ENCODE peak calls at places on chromosomes 11 and 22, in four cellular contexts. S is GM12878, P is endothelial cell of umbilical vein, N is K562. O is an unnamed sample.

GRCh38 chr11:75589933-75590332 is 27.9 kb downstream of the SERPINH1 start:
- DNase-seq in S (no peak), P (no peak), N (peak), O (no peak)

GRCh38 chr22:17359501-17359900 is 9.8 kb upstream of the CECR2 start:
- DNase-seq in S (no peak), P (no peak), N (peak), O (no peak)

GRCh38 chr11:1302041-1302460 is 7.4 kb downstream of the TOLLIP start:
- DNase-seq in S (no peak), P (no peak), N (no peak), O (no peak)

GRCh38 chr11:45750439-45750838 is 54.5 kb upstream of the SLC35C1 start:
- DNase-seq in S (no peak), P (no peak), N (no peak), O (no peak)

GRCh38 chr11:74256370-74257133 is 54.9 kb downstream of the P4HA3 start:
- DNase-seq in S (no peak), P (no peak), N (no peak), O (no peak)

GRCh38 chr11:50275133-50275532 is 242.5 kb downstream of the OR4C45 start:
- DNase-seq in S (no peak), P (no peak), N (no peak), O (no peak)

GRCh38 chr11:133078012-133078411 is 454.3 kb downstream of the OPCML start:
- DNase-seq in S (no peak), P (no peak), N (no peak), O (no peak)

GRCh38 chr11:66336234-66337102 is at the start of gene RIN1:
- DNase-seq in S (peak), P (peak), N (peak), O (peak)

GRCh38 chr11:96002339-96002738 is 78.4 kb upstream of the MTMR2 start:
- DNase-seq in S (no peak), P (no peak), N (no peak), O (no peak)

GRCh38 chr11:131870305-131870704 is 499.9 kb downstream of the NTM start:
- DNase-seq in S (no peak), P (no peak), N (no peak), O (no peak)

GRCh38 chr11:66265531-66266377 is 2.7 kb upstream of the RAB1B start:
- DNase-seq in S (no peak), P (no peak), N (no peak), O (no peak)

GRCh38 chr11:44855138-44855849 is 95.4 kb downstream of the TP53I11 start:
- DNase-seq in S (no peak), P (no peak), N (no peak), O (peak)

GRCh38 chr11:46527586-46527985 is 66.2 kb downstream of the AMBRA1 start:
- DNase-seq in S (no peak), P (no peak), N (no peak), O (peak)

GRCh38 chr11:27485930-27486773 is 13.6 kb upstream of the LGR4 start:
- DNase-seq in S (no peak), P (peak), N (peak), O (peak)

GRCh38 chr11:13120691-13121090 is 111.6 kb downstream of the RASSF10 start:
- DNase-seq in S (no peak), P (peak), N (no peak), O (peak)

GRCh38 chr22:20258584-20259335 is 9.4 kb downstream of the RTN4R start:
- DNase-seq in S (no peak), P (no peak), N (peak), O (no peak)

GRCh38 chr22:19722175-19722914 is 994 bp upstream of the GP1BB start:
- DNase-seq in S (no peak), P (no peak), N (peak), O (no peak)

GRCh38 chr11:15893080-15893492 is 463.3 kb downstream of the SOX6 start:
- DNase-seq in S (no peak), P (peak), N (no peak), O (peak)

GRCh38 chr22:30181459-30182353 is 64.9 kb downstream of the LIF start:
- DNase-seq in S (no peak), P (peak), N (no peak), O (no peak)

GRCh38 chr22:30175743-30176288 is 70.7 kb downstream of the LIF start:
- DNase-seq in S (no peak), P (no peak), N (no peak), O (no peak)

GRCh38 chr22:30180616-30181015 is 65.9 kb downstream of the LIF start:
- DNase-seq in S (no peak), P (no peak), N (no peak), O (no peak)

GRCh38 chr22:30176431-30176830 is 70.1 kb downstream of the LIF start:
- DNase-seq in S (no peak), P (no peak), N (no peak), O (no peak)

GRCh38 chr22:30178180-30179126 is 68.1 kb downstream of the LIF start:
- DNase-seq in S (no peak), P (no peak), N (no peak), O (no peak)
- TF ChIP-seq FOS in S (no peak), P (no peak), N (no peak), O (no peak)

GRCh38 chr22:43090130-43090789 is 1.1 kb upstream of the TTLL1 start:
- DNase-seq in S (peak), P (peak), N (peak), O (peak)

GRCh38 chr22:43096420-43096819 is 7.2 kb upstream of the TTLL1 start:
- DNase-seq in S (no peak), P (no peak), N (no peak), O (no peak)

GRCh38 chr22:43092085-43092484 is 2.9 kb upstream of the TTLL1 start:
- DNase-seq in S (no peak), P (no peak), N (no peak), O (peak)

GRCh38 chr22:43094551-43094950 is 5.4 kb upstream of the TTLL1 start:
- DNase-seq in S (no peak), P (no peak), N (no peak), O (no peak)

DNA sequence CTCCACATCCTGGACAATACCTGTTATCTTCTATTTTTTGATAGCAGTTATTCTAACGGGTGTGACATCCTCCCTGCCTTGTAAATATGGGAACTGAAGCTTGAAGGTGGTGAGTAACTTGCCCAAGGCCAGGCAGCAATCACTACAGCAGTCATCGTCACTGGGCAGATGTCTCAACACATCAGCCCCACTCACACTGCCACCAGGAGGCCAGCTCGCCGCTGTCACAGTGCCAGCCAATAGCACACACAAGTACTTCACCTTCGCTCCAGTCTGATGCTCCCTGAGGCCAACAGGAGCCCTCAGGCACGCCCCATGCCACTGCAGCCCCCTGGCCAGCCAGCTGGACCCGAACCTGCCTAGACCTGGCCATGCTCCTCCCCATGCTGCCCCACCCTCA is 4.9 kb upstream of the TTLL1 start:
- DNase-seq in S (no peak), P (no peak), N (no peak), O (peak)
- TF ChIP-seq FOS in S (no peak), P (no peak), N (no peak), O (no peak)

GRCh38 chr11:101444164-101444563 is 139.6 kb downstream of the TRPC6 start:
- DNase-seq in S (no peak), P (no peak), N (no peak), O (no peak)

GRCh38 chr11:101444851-101445250 is 139.0 kb downstream of the TRPC6 start:
- DNase-seq in S (no peak), P (no peak), N (no peak), O (no peak)

GRCh38 chr11:101441747-101442146 is 142.1 kb downstream of the TRPC6 start:
- DNase-seq in S (no peak), P (no peak), N (no peak), O (no peak)

GRCh38 chr11:101442936-101443521 is 140.8 kb downstream of the TRPC6 start:
- DNase-seq in S (no peak), P (no peak), N (no peak), O (no peak)

GRCh38 chr11:101442171-101442570 is 141.6 kb downstream of the TRPC6 start:
- DNase-seq in S (no peak), P (no peak), N (no peak), O (peak)
- TF ChIP-seq FOS in S (no peak), P (no peak), N (no peak), O (no peak)

GRCh38 chr11:130727715-130728114 is 188.6 kb downstream of the SNX19 start:
- DNase-seq in S (no peak), P (no peak), N (no peak), O (no peak)

GRCh38 chr11:130725417-130726233 is 190.7 kb downstream of the SNX19 start:
- DNase-seq in S (no peak), P (peak), N (no peak), O (peak)

GRCh38 chr11:130726647-130727046 is 189.6 kb downstream of the SNX19 start:
- DNase-seq in S (no peak), P (no peak), N (no peak), O (no peak)

GRCh38 chr11:130728185-130729160 is 187.8 kb downstream of the SNX19 start:
- DNase-seq in S (no peak), P (no peak), N (no peak), O (no peak)

DNA sequence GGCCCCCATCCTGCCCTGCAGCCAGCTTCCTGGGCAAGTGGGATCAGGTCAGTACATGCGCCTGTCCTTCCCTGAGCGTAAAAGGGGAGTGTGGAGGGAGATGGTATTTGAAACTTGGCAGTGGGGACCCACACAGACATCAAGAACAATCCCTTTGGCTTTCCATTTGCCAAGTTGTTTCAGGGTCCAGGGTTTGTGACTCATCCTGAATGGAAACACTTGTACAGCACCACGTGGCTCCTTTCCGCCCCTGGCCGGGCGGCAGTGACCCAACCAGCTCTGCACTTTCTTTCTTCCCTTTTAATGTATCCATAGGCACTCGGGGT is 190.1 kb downstream of the SNX19 start:
- DNase-seq in S (no peak), P (peak), N (no peak), O (peak)
- TF ChIP-seq FOS in S (no peak), P (peak), N (no peak), O (peak)

O was measured in IMR-90.